ENCODE peak calls at places on chromosomes 13 and 19, in six cellular contexts. B is A549, K is suprapubic skin, U is upper lobe of left lung, S is tibial nerve, W is transverse colon. X is an unnamed sample.

GRCh38 chr19:37506387-37507166 is at the start of gene ZNF793:
- DNase-seq in B (peak), K (peak), U (peak), S (peak), W (peak), X (peak)

GRCh38 chr13:43805681-43806128 is 18.9 kb upstream of the ENOX1 start:
- DNase-seq in B (peak), K (no peak), U (no peak), S (no peak), W (no peak), X (no peak)

GRCh38 chr19:18415177-18415867 is 3.9 kb upstream of the SSBP4 start:
- DNase-seq in B (no peak), K (peak), U (peak), S (peak), W (peak), X (peak)

GRCh38 chr19:6481541-6482342 is at the start of gene DENND1C:
- DNase-seq in B (peak), K (no peak), U (peak), S (peak), W (peak), X (no peak)

GRCh38 chr19:5786593-5787551 is 2.3 kb upstream of the PRR22 start:
- DNase-seq in B (no peak), K (no peak), U (peak), S (no peak), W (no peak), X (no peak)

GRCh38 chr19:19570561-19570960 is 32.5 kb downstream of the CILP2 start:
- DNase-seq in B (no peak), K (no peak), U (no peak), S (no peak), W (no peak), X (no peak)

GRCh38 chr19:11971045-11971444 is 6.2 kb downstream of the ZNF763 start:
- DNase-seq in B (no peak), K (no peak), U (no peak), S (no peak), W (no peak), X (no peak)

GRCh38 chr19:29506619-29506911 is 19.2 kb upstream of the VSTM2B start:
- DNase-seq in B (no peak), K (no peak), U (no peak), S (no peak), W (no peak), X (no peak)

GRCh38 chr19:31214086-31214485 is 135.2 kb downstream of the TSHZ3 start:
- DNase-seq in B (peak), K (peak), U (no peak), S (peak), W (peak), X (no peak)

GRCh38 chr13:46804391-46804815 is 7.4 kb upstream of the ESD start:
- DNase-seq in B (peak), K (no peak), U (no peak), S (no peak), W (no peak), X (no peak)

GRCh38 chr13:30453727-30454126 is 12.0 kb downstream of the HMGB1 start:
- DNase-seq in B (peak), K (no peak), U (no peak), S (no peak), W (no peak), X (no peak)

GRCh38 chr13:30454991-30455390 is 10.7 kb downstream of the HMGB1 start:
- DNase-seq in B (no peak), K (no peak), U (no peak), S (no peak), W (no peak), X (no peak)

GRCh38 chr13:30456290-30456689 is 9.4 kb downstream of the HMGB1 start:
- DNase-seq in B (no peak), K (no peak), U (no peak), S (no peak), W (no peak), X (no peak)

GRCh38 chr13:30457306-30457891 is 8.3 kb downstream of the HMGB1 start:
- DNase-seq in B (no peak), K (no peak), U (no peak), S (no peak), W (no peak), X (no peak)
- TF ChIP-seq POLR2A in B (no peak), K (no peak), U (no peak), S (no peak), W (no peak), X (no peak)

GRCh38 chr19:57746580-57747471 is at the start of gene ZNF776:
- DNase-seq in B (peak), K (no peak), U (peak), S (peak), W (peak), X (peak)
- TF ChIP-seq EP300 in B (no peak), K (no peak), U (no peak), S (no peak), W (no peak), X (no peak)

GRCh38 chr13:110349239-110349638 is 42.2 kb downstream of the COL4A2 start:
- DNase-seq in B (no peak), K (no peak), U (no peak), S (no peak), W (no peak), X (no peak)
- H3K27ac ChIP-seq in B (peak), K (no peak), U (no peak), S (no peak), W (peak), X (no peak)

GRCh38 chr13:112203614-112204013 is 136.7 kb downstream of the SOX1 start:
- DNase-seq in B (no peak), K (no peak), U (no peak), S (no peak), W (no peak), X (no peak)
- TF ChIP-seq POLR2A in B (no peak), K (no peak), U (no peak), S (no peak), W (no peak), X (no peak)

GRCh38 chr13:113448885-113449692 is 4.2 kb downstream of the ADPRHL1 start:
- DNase-seq in B (peak), K (no peak), U (peak), S (peak), W (peak), X (peak)
- TF ChIP-seq EP300 in B (no peak), K (no peak), U (no peak), S (no peak), W (no peak), X (no peak)

GRCh38 chr19:47095707-47096704 is 17.6 kb downstream of the ZC3H4 start:
- DNase-seq in B (peak), K (peak), U (peak), S (no peak), W (peak), X (no peak)

GRCh38 chr19:47096721-47097120 is 16.9 kb downstream of the ZC3H4 start:
- DNase-seq in B (no peak), K (no peak), U (no peak), S (no peak), W (peak), X (no peak)

GRCh38 chr19:47099576-47100050 is 14.0 kb downstream of the ZC3H4 start:
- DNase-seq in B (no peak), K (no peak), U (no peak), S (no peak), W (no peak), X (no peak)

GRCh38 chr19:47098608-47099007 is 15.0 kb downstream of the ZC3H4 start:
- DNase-seq in B (no peak), K (no peak), U (no peak), S (no peak), W (no peak), X (no peak)

DNA sequence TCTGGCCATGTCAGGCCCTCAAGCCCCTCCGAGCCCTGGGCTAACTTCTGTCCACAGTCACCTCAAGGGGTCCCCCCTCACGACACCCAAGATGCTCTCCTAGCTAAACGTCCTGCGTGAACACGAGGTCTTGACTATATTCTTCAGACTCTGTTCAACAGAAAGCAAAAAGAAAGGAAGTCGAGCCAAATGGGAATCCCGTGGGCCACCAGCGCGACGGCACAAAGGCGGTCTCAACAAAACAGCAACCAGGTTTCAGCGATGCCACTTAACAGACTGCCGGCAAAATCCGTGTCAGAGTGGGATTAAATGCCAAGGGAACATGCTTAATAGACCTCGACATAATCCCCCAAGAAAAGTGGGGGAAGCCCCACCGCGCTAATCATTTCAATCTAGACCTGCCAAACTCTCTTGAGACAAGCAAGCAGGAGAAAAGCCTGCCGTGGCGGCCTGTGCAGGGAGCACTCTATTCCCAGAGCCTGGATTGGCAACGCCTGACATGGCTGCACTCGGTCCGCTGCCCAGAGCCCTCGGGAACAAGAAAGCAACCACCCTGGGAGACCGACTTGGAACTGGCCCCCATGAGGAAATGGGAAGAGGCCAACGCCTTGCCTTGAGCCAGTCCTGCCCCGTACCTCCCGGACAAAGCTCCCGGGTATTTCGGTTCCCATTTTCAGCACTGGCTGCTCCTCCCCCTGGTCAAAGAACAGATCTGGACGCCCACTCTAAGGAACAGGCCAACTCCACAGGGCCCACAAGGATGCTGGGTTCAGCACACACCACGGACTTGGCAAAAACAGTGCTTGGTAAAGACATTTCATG is 16.0 kb downstream of the ZC3H4 start:
- DNase-seq in B (no peak), K (peak), U (no peak), S (peak), W (peak), X (no peak)
- H3K27ac ChIP-seq in B (no peak), K (peak), U (peak), S (peak), W (peak), X (no peak)

DNA sequence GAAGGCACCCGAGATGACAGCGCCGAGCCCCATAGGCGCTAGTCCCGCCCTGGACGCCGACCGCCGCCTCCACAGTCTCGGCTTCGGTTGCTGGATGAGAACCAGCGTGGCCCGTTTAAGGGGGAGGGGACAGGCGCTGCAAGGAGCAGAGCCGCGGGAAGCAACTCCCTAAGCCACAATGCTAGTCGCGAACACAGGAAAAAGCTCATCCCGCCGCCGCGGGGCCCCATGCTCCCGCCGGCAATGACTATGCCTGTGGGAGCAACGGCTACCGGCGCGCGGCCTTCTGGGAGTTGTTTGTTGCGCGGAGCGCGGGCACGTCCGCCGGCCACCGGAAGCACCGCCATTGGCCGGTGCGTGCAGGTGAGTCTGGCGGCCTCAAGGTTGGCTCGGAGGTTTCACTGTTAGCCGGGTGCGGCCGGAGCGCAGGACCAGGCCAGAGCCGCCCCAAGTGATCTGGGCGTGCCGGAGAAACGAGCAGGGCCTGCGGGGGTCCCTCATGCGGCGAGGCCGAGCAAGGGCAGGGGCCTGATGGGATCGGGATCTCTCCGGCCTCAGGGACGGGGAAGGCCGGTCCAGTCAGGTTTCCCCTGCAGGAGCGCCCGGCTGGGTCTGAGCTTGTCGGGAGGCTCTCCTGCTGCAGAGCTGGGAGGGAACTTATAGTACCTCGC is at the start of gene ZNF544:
- DNase-seq in B (peak), K (no peak), U (peak), S (peak), W (peak), X (peak)
- TF ChIP-seq POLR2A in B (peak), K (no peak), U (no peak), S (peak), W (peak), X (peak)

GRCh38 chr13:26785845-26786630 is 25.5 kb upstream of the GPR12 start:
- DNase-seq in B (no peak), K (peak), U (peak), S (peak), W (peak), X (no peak)

GRCh38 chr13:26787961-26788360 is 27.4 kb upstream of the GPR12 start:
- DNase-seq in B (no peak), K (no peak), U (no peak), S (no peak), W (no peak), X (no peak)

GRCh38 chr13:26784704-26785639 is 24.4 kb upstream of the GPR12 start:
- DNase-seq in B (no peak), K (no peak), U (peak), S (peak), W (peak), X (no peak)

DNA sequence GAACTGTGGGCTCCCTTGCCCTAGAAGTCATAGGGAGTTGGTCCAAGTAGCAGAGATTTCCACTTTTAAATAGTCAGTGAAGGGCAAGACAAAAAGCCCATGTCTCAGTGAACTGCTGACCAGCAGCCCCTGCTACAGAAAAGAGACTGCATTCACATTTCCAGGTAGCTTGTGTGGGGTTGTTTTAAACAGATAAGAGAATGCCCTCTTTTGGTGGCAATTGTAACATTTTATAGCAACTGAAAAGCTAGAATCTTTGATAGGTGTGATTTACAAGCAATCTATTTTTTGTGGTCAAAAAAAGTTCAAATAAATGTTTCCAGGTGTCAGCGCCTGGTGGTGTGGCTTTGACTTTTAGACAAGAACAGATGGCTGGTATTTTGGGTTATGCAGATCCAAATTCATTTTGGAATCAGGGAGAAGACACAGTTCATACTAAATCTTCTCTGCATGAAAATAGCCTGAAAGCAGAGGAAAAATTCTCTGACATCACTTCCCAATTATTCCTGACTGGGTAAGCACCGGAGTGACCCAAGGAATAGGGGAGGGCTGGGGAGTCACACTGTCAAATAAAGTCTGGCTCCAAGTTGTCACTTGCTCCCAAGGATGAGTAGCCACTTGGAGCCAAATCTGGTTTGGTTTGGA is 26.2 kb upstream of the GPR12 start:
- DNase-seq in B (no peak), K (no peak), U (no peak), S (no peak), W (no peak), X (no peak)
- TF ChIP-seq EP300 in B (no peak), K (no peak), U (no peak), S (no peak), W (no peak), X (no peak)

DNA sequence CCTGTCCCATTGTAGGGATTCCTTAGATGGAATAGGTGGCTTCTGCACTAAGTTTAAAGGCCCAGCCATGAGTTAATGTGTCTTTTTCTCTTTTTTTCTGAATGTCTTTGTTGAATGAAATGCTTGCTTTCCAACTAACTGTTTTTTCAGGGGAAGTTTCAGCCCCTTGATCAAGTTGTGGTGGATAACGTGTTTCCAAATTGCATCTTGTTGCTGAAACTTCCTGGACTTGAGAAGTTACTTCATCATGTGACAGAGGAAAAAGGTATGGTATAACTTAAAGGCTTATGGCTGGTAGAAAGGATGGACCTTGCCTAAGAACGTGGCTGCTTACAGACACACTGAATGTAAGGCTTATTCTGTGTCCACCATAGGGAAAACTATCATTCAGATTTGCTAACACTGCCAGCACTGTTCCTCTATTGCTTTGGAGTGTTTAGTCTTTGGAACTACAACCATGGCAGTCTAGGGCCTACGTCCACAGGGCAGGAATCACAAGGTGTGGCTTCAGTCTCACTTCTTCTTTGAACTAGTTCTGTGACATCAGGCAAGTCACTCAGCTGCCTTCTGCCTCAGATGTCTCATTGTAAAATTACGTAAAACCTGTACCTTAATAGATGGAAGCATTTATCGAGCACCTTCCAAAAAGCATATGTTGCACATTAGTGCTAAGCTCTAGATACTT is 25.3 kb downstream of the RNASEH2B start:
- DNase-seq in B (no peak), K (no peak), U (no peak), S (no peak), W (no peak), X (no peak)
- H3K27ac ChIP-seq in B (no peak), K (no peak), U (no peak), S (no peak), W (no peak), X (no peak)

DNA sequence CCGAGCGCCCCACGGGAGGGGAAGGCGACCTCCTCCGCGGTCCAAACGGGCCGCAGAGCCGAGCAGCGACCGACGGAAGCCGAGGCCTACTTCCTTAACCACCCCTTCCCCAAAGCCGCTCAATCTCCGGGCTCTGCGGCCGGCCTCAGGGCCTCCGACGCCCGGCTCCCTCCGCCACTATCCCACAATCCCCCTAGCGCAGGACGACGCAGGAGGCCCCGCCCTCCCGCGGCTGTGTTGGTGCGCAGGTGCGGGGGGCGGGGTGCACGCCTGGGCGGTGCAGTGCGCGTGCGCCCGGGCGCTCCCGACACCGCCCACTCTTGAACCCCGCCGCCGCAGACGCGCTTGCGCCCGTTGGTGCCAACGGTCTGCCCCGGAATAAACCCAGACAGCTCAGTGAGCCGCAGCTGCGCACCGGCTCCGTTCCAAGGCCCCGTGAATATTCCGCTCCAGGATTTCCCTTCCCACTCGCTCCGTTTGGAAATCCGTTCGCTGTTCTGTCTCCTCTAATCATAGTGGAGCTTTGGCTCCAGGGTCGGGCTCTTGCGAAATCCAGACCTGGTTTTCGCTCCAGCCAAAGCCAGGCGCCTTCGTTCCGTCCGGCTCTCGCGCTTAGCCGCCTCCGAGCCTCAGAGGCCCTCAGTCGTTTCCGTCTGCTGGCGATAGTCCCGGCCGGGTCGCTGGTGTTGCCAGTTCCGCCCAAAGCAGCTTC is at the start of gene PPP6R1:
- DNase-seq in B (peak), K (peak), U (peak), S (peak), W (peak), X (peak)
- TF ChIP-seq POLR2A in B (peak), K (peak), U (peak), S (peak), W (peak), X (peak)

X was measured in ovary.